ENCODE peak calls at places on chromosomes 11 and 22, in five cellular contexts. C, R, A, I and U are unnamed samples.

GRCh38 chr11:1224491-1225385 is 1.9 kb downstream of the MUC5B start:
- DNase-seq in R (no peak), C (no peak), A (no peak), I (peak), U (peak)

GRCh38 chr22:30031764-30032468 is 48.3 kb upstream of the HORMAD2 start:
- DNase-seq in I (no peak), A (no peak), R (no peak), C (no peak), U (no peak)

GRCh38 chr22:28710112-28710888 is 30.7 kb upstream of the TTC28 start:
- DNase-seq in I (no peak), C (peak), R (no peak), A (peak), U (no peak)

GRCh38 chr22:44719586-44720368 is 17.8 kb downstream of the PRR5 start:
- DNase-seq in R (no peak), I (no peak), A (no peak), C (no peak), U (no peak)

GRCh38 chr11:44923796-44924195 is 26.9 kb downstream of the TP53I11 start:
- DNase-seq in C (no peak), R (no peak), I (no peak), A (no peak), U (no peak)

GRCh38 chr11:32420937-32421532 is 14.3 kb downstream of the WT1 start:
- DNase-seq in I (no peak), C (no peak), R (no peak), A (no peak), U (peak)

GRCh38 chr11:624705-625635 is at the start of gene CDHR5:
- DNase-seq in R (peak), A (no peak), C (no peak), I (peak), U (no peak)

GRCh38 chr22:44154431-44154942 is 26.2 kb upstream of the PARVG start:
- DNase-seq in C (no peak), A (no peak), I (no peak), R (no peak), U (no peak)

GRCh38 chr11:6405039-6405667 is 13.7 kb downstream of the APBB1 start:
- DNase-seq in R (no peak), A (no peak), I (peak), C (no peak), U (peak)

GRCh38 chr22:38347944-38348750 is 30.9 kb upstream of the CSNK1E start:
- DNase-seq in A (peak), R (no peak), I (no peak), C (no peak), U (peak)

GRCh38 chr22:49363526-49364230 is 464.0 kb downstream of the BRD1 start:
- DNase-seq in R (no peak), C (no peak), A (no peak), I (peak), U (no peak)

GRCh38 chr11:2513441-2513840 is 68.6 kb downstream of the KCNQ1 start:
- DNase-seq in R (no peak), I (no peak), C (no peak), A (no peak), U (peak)

GRCh38 chr11:12206529-12206928 is 96.1 kb downstream of the MICAL2 start:
- DNase-seq in R (no peak), A (peak), C (no peak), I (no peak), U (no peak)

GRCh38 chr22:45242778-45243191 is 2.1 kb upstream of the KIAA0930 start:
- DNase-seq in C (no peak), I (peak), R (no peak), A (no peak), U (no peak)

GRCh38 chr11:47101452-47101851 is 75.2 kb downstream of the ARFGAP2 start:
- DNase-seq in I (no peak), R (no peak), C (no peak), A (no peak), U (no peak)

GRCh38 chr11:47616726-47617416 is 22.7 kb upstream of the C1QTNF4 start:
- DNase-seq in C (no peak), R (no peak), A (peak), I (no peak), U (no peak)

GRCh38 chr11:134579709-134580634 is 167.9 kb upstream of the B3GAT1 start:
- DNase-seq in R (no peak), A (no peak), C (no peak), I (no peak), U (no peak)

GRCh38 chr22:23751441-23751996 is 607 bp upstream of the ZNF70 start:
- DNase-seq in A (no peak), C (no peak), I (no peak), R (no peak), U (no peak)

GRCh38 chr11:124812876-124813275 is 12.7 kb upstream of the MSANTD2 start:
- DNase-seq in A (peak), C (no peak), R (no peak), I (no peak), U (no peak)

GRCh38 chr11:88508808-88509581 is 171.5 kb upstream of the CTSC start:
- DNase-seq in R (no peak), C (no peak), I (peak), A (peak), U (peak)

GRCh38 chr11:76830639-76831312 is 29.9 kb upstream of the ACER3 start:
- DNase-seq in A (peak), C (peak), I (no peak), R (no peak), U (no peak)

GRCh38 chr11:81303265-81303664 is 1430.4 kb downstream of the FAM181B start:
- DNase-seq in C (no peak), A (no peak), I (no peak), R (no peak), U (no peak)